ENCODE peak calls at places on chromosomes 12 and 14, in nine cellular contexts. P, O, D, L, A, J, E, U and W are unnamed samples.

GRCh38 chr12:48716168-48716492 is 377 bp downstream of the CCNT1 start:
- DNase-seq in P (no peak), O (no peak), D (no peak), L (no peak), A (no peak), J (no peak), E (no peak), U (no peak), W (no peak)

GRCh38 chr14:27040552-27040951 is 442.7 kb upstream of the NOVA1 start:
- DNase-seq in P (peak; percentile 1), O (peak; percentile 84), D (peak; percentile 0), L (no peak), A (no peak), J (no peak), E (no peak), U (no peak), W (peak; percentile 56)

GRCh38 chr14:26199599-26200370 is 398.0 kb downstream of the NOVA1 start:
- DNase-seq in P (peak; percentile 80), O (peak; percentile 4), D (no peak), L (no peak), A (no peak), J (peak; percentile 26), E (no peak), U (no peak), W (no peak)

GRCh38 chr12:106247731-106248176 is at the start of gene CKAP4:
- DNase-seq in P (peak; percentile 85), O (peak; percentile 69), D (peak; percentile 92), L (peak; percentile 78), A (peak; percentile 92), J (peak; percentile 90), E (no peak), U (peak; percentile 94), W (peak; percentile 68)

GRCh38 chr12:91043408-91043807 is 14.4 kb downstream of the KERA start:
- DNase-seq in P (no peak), O (no peak), D (peak; percentile 28), L (no peak), A (no peak), J (no peak), E (no peak), U (no peak), W (no peak)

GRCh38 chr14:37594238-37594915 is 672 bp downstream of the FOXA1 start:
- DNase-seq in P (peak; percentile 83), O (peak; percentile 90), D (peak; percentile 90), L (peak; percentile 58), A (no peak), J (peak; percentile 74), E (peak; percentile 53), U (no peak), W (peak; percentile 10)

GRCh38 chr12:48185181-48185919 is 1.9 kb downstream of the CCDC184 start:
- DNase-seq in P (peak; percentile 30), O (no peak), D (peak; percentile 32), L (peak; percentile 55), A (no peak), J (no peak), E (no peak), U (no peak), W (no peak)

GRCh38 chr12:96136129-96136528 is 58.0 kb upstream of the ELK3 start:
- DNase-seq in P (peak; percentile 77), O (peak; percentile 74), D (no peak), L (peak; percentile 86), A (no peak), J (peak; percentile 72), E (no peak), U (no peak), W (peak; percentile 53)

GRCh38 chr12:3750616-3751015 is 2.3 kb downstream of the CRACR2A start:
- DNase-seq in P (no peak), O (no peak), D (no peak), L (no peak), A (no peak), J (no peak), E (no peak), U (peak; percentile 68), W (no peak)

GRCh38 chr12:109461846-109462766 is 15.0 kb downstream of the KCTD10 start:
- DNase-seq in P (peak; percentile 98), O (peak; percentile 50), D (no peak), L (peak; percentile 98), A (peak; percentile 93), J (peak; percentile 98), E (peak; percentile 95), U (peak; percentile 88), W (peak; percentile 93)

GRCh38 chr12:118063567-118064391 is 2.8 kb upstream of the WSB2 start:
- DNase-seq in P (peak; percentile 37), O (no peak), D (no peak), L (peak; percentile 49), A (no peak), J (no peak), E (no peak), U (no peak), W (no peak)

GRCh38 chr12:62865860-62866407 is 69.0 kb downstream of the PPM1H start:
- DNase-seq in P (peak; percentile 76), O (peak; percentile 95), D (no peak), L (peak; percentile 23), A (no peak), J (peak; percentile 16), E (no peak), U (no peak), W (peak; percentile 43)

GRCh38 chr12:25550186-25550585 is 2.9 kb downstream of the LMNTD1 start:
- DNase-seq in P (peak; percentile 32), O (no peak), D (no peak), L (peak; percentile 56), A (no peak), J (no peak), E (no peak), U (no peak), W (no peak)

GRCh38 chr14:23572841-23573240 is 5.2 kb upstream of the AP1G2 start:
- DNase-seq in P (no peak), O (no peak), D (no peak), L (no peak), A (no peak), J (no peak), E (no peak), U (no peak), W (no peak)

GRCh38 chr14:41380017-41380416 is 226.7 kb upstream of the LRFN5 start:
- DNase-seq in P (no peak), O (no peak), D (no peak), L (no peak), A (no peak), J (no peak), E (no peak), U (no peak), W (no peak)

GRCh38 chr12:94205738-94206310 is 57.4 kb downstream of the PLXNC1 start:
- DNase-seq in P (no peak), O (no peak), D (no peak), L (no peak), A (no peak), J (no peak), E (no peak), U (no peak), W (no peak)

GRCh38 chr12:78403681-78404080 is 460.9 kb upstream of the SYT1 start:
- DNase-seq in P (peak; percentile 88), O (no peak), D (no peak), L (peak; percentile 88), A (no peak), J (peak; percentile 31), E (peak; percentile 48), U (no peak), W (peak; percentile 93)

GRCh38 chr14:104977008-104977680 is 1.0 kb downstream of the AHNAK2 start:
- DNase-seq in P (no peak), O (no peak), D (no peak), L (no peak), A (peak; percentile 30), J (no peak), E (no peak), U (no peak), W (no peak)

GRCh38 chr14:32078794-32079663 is 1.9 kb downstream of the ARHGAP5 start:
- DNase-seq in P (peak; percentile 38), O (peak; percentile 50), D (no peak), L (peak; percentile 34), A (no peak), J (no peak), E (no peak), U (no peak), W (no peak)

GRCh38 chr12:57176846-57177245 is 29.4 kb upstream of the LRP1-AS start:
- DNase-seq in P (peak; percentile 34), O (no peak), D (no peak), L (no peak), A (no peak), J (no peak), E (no peak), U (no peak), W (peak; percentile 46)

GRCh38 chr12:48388938-48389337 is 38.2 kb upstream of the ZNF641 start:
- DNase-seq in P (no peak), O (no peak), D (no peak), L (peak; percentile 46), A (no peak), J (peak; percentile 5), E (no peak), U (no peak), W (peak; percentile 89)

GRCh38 chr12:19483727-19484126 is 44.4 kb downstream of the AEBP2 start:
- DNase-seq in P (peak; percentile 34), O (no peak), D (no peak), L (no peak), A (no peak), J (no peak), E (no peak), U (no peak), W (no peak)

GRCh38 chr12:75603475-75603874 is 92.1 kb upstream of the KRR1 start:
- DNase-seq in P (peak; percentile 23), O (no peak), D (no peak), L (no peak), A (no peak), J (peak; percentile 40), E (no peak), U (no peak), W (no peak)

GRCh38 chr12:16303939-16304338 is 26.5 kb upstream of the SLC15A5 start:
- DNase-seq in P (no peak), O (no peak), D (no peak), L (no peak), A (no peak), J (peak; percentile 23), E (no peak), U (no peak), W (no peak)

GRCh38 chr14:71380271-71380670 is 473.0 kb downstream of the PCNX1 start:
- DNase-seq in P (peak; percentile 89), O (peak; percentile 93), D (no peak), L (peak; percentile 93), A (no peak), J (peak; percentile 94), E (no peak), U (no peak), W (peak; percentile 69)

GRCh38 chr14:38420045-38420444 is 164.2 kb upstream of the CLEC14A start:
- DNase-seq in P (peak; percentile 55), O (no peak), D (no peak), L (peak; percentile 24), A (no peak), J (peak; percentile 35), E (no peak), U (no peak), W (no peak)

GRCh38 chr14:54617467-54617866 is 50.5 kb downstream of the SAMD4A start:
- DNase-seq in P (no peak), O (no peak), D (no peak), L (no peak), A (no peak), J (no peak), E (no peak), U (no peak), W (no peak)

GRCh38 chr12:54383041-54383609 is 1.4 kb downstream of the ZNF385A start:
- DNase-seq in P (peak; percentile 82), O (peak; percentile 70), D (peak; percentile 49), L (peak; percentile 88), A (no peak), J (peak; percentile 62), E (peak; percentile 86), U (no peak), W (peak; percentile 77)

GRCh38 chr14:29821665-29822429 is 105.8 kb downstream of the PRKD1 start:
- DNase-seq in P (peak; percentile 30), O (no peak), D (no peak), L (no peak), A (no peak), J (no peak), E (no peak), U (no peak), W (no peak)

GRCh38 chr14:91872011-91872476 is 4.7 kb upstream of the TC2N start:
- DNase-seq in P (peak; percentile 31), O (no peak), D (peak; percentile 38), L (no peak), A (peak; percentile 46), J (peak; percentile 48), E (no peak), U (no peak), W (no peak)

GRCh38 chr14:104429291-104429861 is 150.2 kb upstream of the C14orf180 start:
- DNase-seq in P (no peak), O (no peak), D (no peak), L (no peak), A (no peak), J (no peak), E (no peak), U (no peak), W (no peak)